ENCODE peak calls at places on chromosome 17, in six cellular contexts. One of them, this sample, is unnamed.

GRCh38 chr17:41992576-41992975 is 24.7 kb downstream of the DNAJC7 start:
- DNase-seq in MM.1S: no peak
- DNase-seq in thoracic aorta: no peak
- DNase-seq in psoas muscle: no peak
- DNase-seq in OCI-LY7: no peak
- DNase-seq in A549: no peak
- DNase-seq in this sample: no peak

GRCh38 chr17:72219136-72219823 is 98.5 kb downstream of the SOX9 start:
- DNase-seq in OCI-LY7: no peak
- DNase-seq in A549: no peak
- DNase-seq in psoas muscle: no peak
- DNase-seq in thoracic aorta: no peak
- DNase-seq in MM.1S: no peak
- DNase-seq in this sample: no peak

GRCh38 chr17:29407856-29408255 is 17.7 kb downstream of the TAOK1 start:
- DNase-seq in A549: no peak
- DNase-seq in MM.1S: no peak
- DNase-seq in thoracic aorta: no peak
- DNase-seq in psoas muscle: no peak
- DNase-seq in OCI-LY7: no peak
- DNase-seq in this sample: no peak

GRCh38 chr17:57415737-57416354 is 159.5 kb downstream of the MSI2 start:
- DNase-seq in psoas muscle: no peak
- DNase-seq in thoracic aorta: no peak
- DNase-seq in MM.1S: no peak
- DNase-seq in A549: no peak
- DNase-seq in OCI-LY7: no peak
- DNase-seq in this sample: no peak

GRCh38 chr17:72677714-72678390 is 414.6 kb downstream of the SLC39A11 start:
- DNase-seq in MM.1S: no peak
- DNase-seq in thoracic aorta: no peak
- DNase-seq in A549: no peak
- DNase-seq in psoas muscle: no peak
- DNase-seq in OCI-LY7: no peak
- DNase-seq in this sample: no peak

GRCh38 chr17:49993423-49994037 is 1.5 kb downstream of the DLX3 start:
- DNase-seq in A549: no peak
- DNase-seq in thoracic aorta: no peak
- DNase-seq in MM.1S: no peak
- DNase-seq in OCI-LY7: no peak
- DNase-seq in psoas muscle: no peak
- DNase-seq in this sample: no peak

GRCh38 chr17:19579867-19580565 is 46.4 kb downstream of the SLC47A1 start:
- DNase-seq in MM.1S: no peak
- DNase-seq in OCI-LY7: no peak
- DNase-seq in psoas muscle: peak
- DNase-seq in thoracic aorta: no peak
- DNase-seq in A549: no peak
- DNase-seq in this sample: no peak

GRCh38 chr17:2390199-2390880 is 10.5 kb downstream of the MNT start:
- DNase-seq in A549: no peak
- DNase-seq in psoas muscle: peak
- DNase-seq in MM.1S: no peak
- DNase-seq in thoracic aorta: no peak
- DNase-seq in OCI-LY7: no peak
- DNase-seq in this sample: no peak

GRCh38 chr17:29683481-29683880 is 60.8 kb upstream of the CORO6 start:
- DNase-seq in MM.1S: no peak
- DNase-seq in OCI-LY7: no peak
- DNase-seq in thoracic aorta: no peak
- DNase-seq in A549: no peak
- DNase-seq in psoas muscle: no peak
- DNase-seq in this sample: no peak

GRCh38 chr17:82350182-82351030 is 8.6 kb upstream of the TEX19 start:
- DNase-seq in A549: no peak
- DNase-seq in MM.1S: peak
- DNase-seq in OCI-LY7: peak
- DNase-seq in psoas muscle: no peak
- DNase-seq in thoracic aorta: no peak
- DNase-seq in this sample: no peak

GRCh38 chr17:39926588-39927100 is 757 bp downstream of the ORMDL3 start:
- DNase-seq in psoas muscle: no peak
- DNase-seq in A549: peak
- DNase-seq in OCI-LY7: peak
- DNase-seq in MM.1S: peak
- DNase-seq in thoracic aorta: no peak
- DNase-seq in this sample: no peak

GRCh38 chr17:67452681-67453554 is 75.8 kb downstream of the PITPNC1 start:
- DNase-seq in A549: no peak
- DNase-seq in OCI-LY7: peak
- DNase-seq in psoas muscle: no peak
- DNase-seq in MM.1S: no peak
- DNase-seq in thoracic aorta: no peak
- DNase-seq in this sample: no peak

GRCh38 chr17:72466199-72466598 is 345.4 kb downstream of the SOX9 start:
- DNase-seq in psoas muscle: no peak
- DNase-seq in MM.1S: peak
- DNase-seq in OCI-LY7: no peak
- DNase-seq in A549: peak
- DNase-seq in thoracic aorta: no peak
- DNase-seq in this sample: no peak

GRCh38 chr17:80939151-80940145 is 52.2 kb upstream of the CHMP6 start:
- DNase-seq in MM.1S: no peak
- DNase-seq in psoas muscle: no peak
- DNase-seq in OCI-LY7: no peak
- DNase-seq in thoracic aorta: no peak
- DNase-seq in A549: no peak
- DNase-seq in this sample: no peak

GRCh38 chr17:9021158-9021984 is at the start of gene NTN1:
- DNase-seq in A549: no peak
- DNase-seq in thoracic aorta: no peak
- DNase-seq in psoas muscle: peak
- DNase-seq in OCI-LY7: peak
- DNase-seq in MM.1S: peak
- DNase-seq in this sample: no peak

GRCh38 chr17:40864661-40865380 is 2.2 kb downstream of the KRT12 start:
- DNase-seq in A549: no peak
- DNase-seq in OCI-LY7: no peak
- DNase-seq in thoracic aorta: no peak
- DNase-seq in MM.1S: no peak
- DNase-seq in psoas muscle: no peak
- DNase-seq in this sample: no peak

GRCh38 chr17:55420776-55421178 is 858 bp downstream of the MMD start:
- DNase-seq in OCI-LY7: peak
- DNase-seq in thoracic aorta: no peak
- DNase-seq in psoas muscle: peak
- DNase-seq in A549: peak
- DNase-seq in MM.1S: no peak
- DNase-seq in this sample: no peak

GRCh38 chr17:75447951-75448856 is 8.2 kb upstream of the TMEM94 start:
- DNase-seq in thoracic aorta: no peak
- DNase-seq in psoas muscle: no peak
- DNase-seq in MM.1S: no peak
- DNase-seq in A549: no peak
- DNase-seq in OCI-LY7: no peak
- DNase-seq in this sample: no peak

GRCh38 chr17:50480854-50481490 is 2.3 kb downstream of the RSAD1 start:
- DNase-seq in A549: no peak
- DNase-seq in MM.1S: no peak
- DNase-seq in thoracic aorta: no peak
- DNase-seq in OCI-LY7: no peak
- DNase-seq in psoas muscle: no peak
- DNase-seq in this sample: no peak

GRCh38 chr17:41773190-41773588 is 13.3 kb downstream of the JUP start:
- DNase-seq in thoracic aorta: no peak
- DNase-seq in MM.1S: no peak
- DNase-seq in OCI-LY7: no peak
- DNase-seq in psoas muscle: peak
- DNase-seq in A549: peak
- DNase-seq in this sample: no peak

GRCh38 chr17:14901376-14901775 is 363.8 kb downstream of the PMP22 start:
- DNase-seq in MM.1S: no peak
- DNase-seq in A549: no peak
- DNase-seq in psoas muscle: no peak
- DNase-seq in thoracic aorta: no peak
- DNase-seq in OCI-LY7: no peak
- DNase-seq in this sample: no peak

GRCh38 chr17:77109159-77110005 is 31.4 kb upstream of the SEC14L1 start:
- DNase-seq in thoracic aorta: no peak
- DNase-seq in MM.1S: peak
- DNase-seq in psoas muscle: no peak
- DNase-seq in OCI-LY7: peak
- DNase-seq in A549: no peak
- DNase-seq in this sample: no peak

GRCh38 chr17:4580291-4580690 is 4.0 kb upstream of the SMTNL2 start:
- DNase-seq in MM.1S: no peak
- DNase-seq in OCI-LY7: no peak
- DNase-seq in A549: no peak
- DNase-seq in thoracic aorta: no peak
- DNase-seq in psoas muscle: no peak
- DNase-seq in this sample: no peak

GRCh38 chr17:43324205-43324893 is 74.4 kb upstream of the ARL4D start:
- DNase-seq in A549: no peak
- DNase-seq in MM.1S: peak
- DNase-seq in thoracic aorta: no peak
- DNase-seq in psoas muscle: no peak
- DNase-seq in OCI-LY7: peak
- DNase-seq in this sample: no peak

GRCh38 chr17:38868968-38869646 is 751 bp upstream of the LASP1 start:
- DNase-seq in A549: peak
- DNase-seq in psoas muscle: peak
- DNase-seq in thoracic aorta: peak
- DNase-seq in MM.1S: peak
- DNase-seq in OCI-LY7: peak
- DNase-seq in this sample: peak
- TF ChIP-seq CTCF in A549: peak
- TF ChIP-seq CTCF in psoas muscle: peak
- TF ChIP-seq CTCF in thoracic aorta: no peak
- TF ChIP-seq CTCF in MM.1S: peak
- TF ChIP-seq CTCF in OCI-LY7: peak
- TF ChIP-seq CTCF in this sample: peak

GRCh38 chr17:7867881-7868329 is 10.1 kb downstream of the CYB5D1 start:
- DNase-seq in A549: no peak
- DNase-seq in thoracic aorta: no peak
- DNase-seq in MM.1S: no peak
- DNase-seq in OCI-LY7: no peak
- DNase-seq in psoas muscle: no peak
- DNase-seq in this sample: no peak

GRCh38 chr17:7878234-7878633 is 10.4 kb upstream of the CHD3 start:
- DNase-seq in MM.1S: no peak
- DNase-seq in A549: no peak
- DNase-seq in psoas muscle: no peak
- DNase-seq in OCI-LY7: no peak
- DNase-seq in thoracic aorta: no peak
- DNase-seq in this sample: no peak

GRCh38 chr17:7875804-7876203 is 12.8 kb upstream of the CHD3 start:
- DNase-seq in MM.1S: no peak
- DNase-seq in OCI-LY7: no peak
- DNase-seq in A549: no peak
- DNase-seq in thoracic aorta: no peak
- DNase-seq in psoas muscle: no peak
- DNase-seq in this sample: no peak

GRCh38 chr17:7873051-7873450 is 15.2 kb downstream of the CYB5D1 start:
- DNase-seq in thoracic aorta: no peak
- DNase-seq in MM.1S: no peak
- DNase-seq in psoas muscle: no peak
- DNase-seq in OCI-LY7: no peak
- DNase-seq in A549: no peak
- DNase-seq in this sample: no peak
- H3K27ac ChIP-seq in thoracic aorta: no peak
- H3K27ac ChIP-seq in MM.1S: no peak
- H3K27ac ChIP-seq in psoas muscle: no peak
- H3K27ac ChIP-seq in OCI-LY7: no peak
- H3K27ac ChIP-seq in A549: no peak
- H3K27ac ChIP-seq in this sample: no peak

DNA sequence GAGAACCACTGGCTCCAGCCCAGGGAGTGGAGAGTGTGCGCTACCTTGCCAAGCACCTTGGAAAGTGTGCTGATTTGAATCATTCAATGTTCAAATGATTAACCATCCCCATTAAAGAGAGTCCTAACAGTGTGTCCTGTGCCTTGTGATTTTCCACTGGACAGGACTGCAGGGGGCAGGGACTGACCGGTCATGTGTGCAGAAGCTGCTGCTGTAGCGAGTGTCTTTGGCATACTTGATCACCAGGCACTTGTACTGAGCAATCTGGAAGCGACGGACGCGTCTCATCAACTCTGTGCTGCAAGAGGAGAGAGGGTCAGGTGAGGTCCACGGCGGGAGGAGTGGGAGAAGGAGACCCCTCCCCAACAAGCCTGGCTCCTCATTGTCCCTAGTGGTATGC is 2.0 kb downstream of the TK1 start:
- DNase-seq in OCI-LY7: no peak
- DNase-seq in A549: no peak
- DNase-seq in psoas muscle: no peak
- DNase-seq in MM.1S: no peak
- DNase-seq in thoracic aorta: no peak
- DNase-seq in this sample: no peak
- H3K4me3 ChIP-seq in OCI-LY7: peak
- H3K4me3 ChIP-seq in A549: no peak
- H3K4me3 ChIP-seq in psoas muscle: no peak
- H3K4me3 ChIP-seq in MM.1S: no peak
- H3K4me3 ChIP-seq in thoracic aorta: peak
- H3K4me3 ChIP-seq in this sample: no peak

GRCh38 chr17:45973099-45973838 is 25.8 kb upstream of the STH start:
- DNase-seq in thoracic aorta: no peak
- DNase-seq in OCI-LY7: no peak
- DNase-seq in psoas muscle: peak
- DNase-seq in MM.1S: no peak
- DNase-seq in A549: no peak
- DNase-seq in this sample: no peak

GRCh38 chr17:45972531-45972930 is 26.5 kb upstream of the STH start:
- DNase-seq in psoas muscle: no peak
- DNase-seq in A549: no peak
- DNase-seq in OCI-LY7: no peak
- DNase-seq in MM.1S: no peak
- DNase-seq in thoracic aorta: no peak
- DNase-seq in this sample: no peak

GRCh38 chr17:45970659-45971058 is 28.4 kb upstream of the STH start:
- DNase-seq in thoracic aorta: no peak
- DNase-seq in OCI-LY7: no peak
- DNase-seq in psoas muscle: no peak
- DNase-seq in A549: no peak
- DNase-seq in MM.1S: no peak
- DNase-seq in this sample: no peak

GRCh38 chr17:45969726-45970125 is 29.3 kb upstream of the STH start:
- DNase-seq in MM.1S: no peak
- DNase-seq in A549: no peak
- DNase-seq in OCI-LY7: no peak
- DNase-seq in thoracic aorta: no peak
- DNase-seq in psoas muscle: no peak
- DNase-seq in this sample: no peak

DNA sequence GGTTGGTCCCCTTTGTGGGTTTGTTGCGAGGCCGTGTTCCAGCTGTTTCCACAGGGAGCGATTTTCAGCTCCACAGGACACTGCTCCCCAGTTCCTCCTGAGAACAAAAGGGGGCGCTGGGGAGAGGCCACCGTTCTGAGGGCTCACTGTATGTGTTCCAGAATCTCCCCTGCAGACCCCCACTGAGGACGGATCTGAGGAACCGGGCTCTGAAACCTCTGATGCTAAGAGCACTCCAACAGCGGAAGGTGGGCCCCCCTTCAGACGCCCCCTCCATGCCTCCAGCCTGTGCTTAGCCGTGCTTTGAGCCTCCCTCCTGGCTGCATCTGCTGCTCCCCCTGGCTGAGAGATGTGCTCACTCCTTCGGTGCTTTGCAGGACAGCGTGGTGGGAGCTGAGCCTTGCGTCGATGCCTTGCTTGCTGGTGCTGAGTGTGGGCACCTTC is 27.3 kb upstream of the STH start:
- DNase-seq in MM.1S: no peak
- DNase-seq in OCI-LY7: no peak
- DNase-seq in thoracic aorta: no peak
- DNase-seq in A549: no peak
- DNase-seq in psoas muscle: no peak
- DNase-seq in this sample: no peak
- TF ChIP-seq CTCF in MM.1S: no peak
- TF ChIP-seq CTCF in OCI-LY7: peak
- TF ChIP-seq CTCF in thoracic aorta: no peak
- TF ChIP-seq CTCF in A549: no peak
- TF ChIP-seq CTCF in psoas muscle: no peak
- TF ChIP-seq CTCF in this sample: no peak

This sample was measured in esophagus squamous epithelium.